ENCODE peak calls at places on chromosomes 12 and 14, in six cellular contexts. One of them, this sample, is unnamed.

GRCh38 chr14:77085538-77085937 is 12.5 kb upstream of the CIPC start:
- DNase-seq in H1: no peak
- DNase-seq in stimulated activated CD4-positive, alpha-beta T cell treated with anti-CD3 and anti-CD28 coated beads, Interleukin-2, amount 100 ng/mL, for 48 hours: no peak
- DNase-seq in midbrain: no peak
- DNase-seq in ovary: no peak
- DNase-seq in stimulated activated CD8-positive, alpha-beta memory T cell treated with anti-CD3 and anti-CD28 coated beads, Interleukin-7, amount 100 ng/mL, for 24 hours: no peak
- DNase-seq in this sample: no peak

GRCh38 chr14:101506211-101506920 is 54.9 kb upstream of the DIO3 start:
- DNase-seq in H1: no peak
- DNase-seq in stimulated activated CD4-positive, alpha-beta T cell treated with anti-CD3 and anti-CD28 coated beads, Interleukin-2, amount 100 ng/mL, for 48 hours: no peak
- DNase-seq in midbrain: no peak
- DNase-seq in ovary: peak; percentile 25
- DNase-seq in stimulated activated CD8-positive, alpha-beta memory T cell treated with anti-CD3 and anti-CD28 coated beads, Interleukin-7, amount 100 ng/mL, for 24 hours: no peak
- DNase-seq in this sample: no peak

GRCh38 chr12:96047151-96047620 is 11.8 kb upstream of the LTA4H start:
- DNase-seq in H1: no peak
- DNase-seq in stimulated activated CD4-positive, alpha-beta T cell treated with anti-CD3 and anti-CD28 coated beads, Interleukin-2, amount 100 ng/mL, for 48 hours: no peak
- DNase-seq in midbrain: no peak
- DNase-seq in ovary: no peak
- DNase-seq in stimulated activated CD8-positive, alpha-beta memory T cell treated with anti-CD3 and anti-CD28 coated beads, Interleukin-7, amount 100 ng/mL, for 24 hours: no peak
- DNase-seq in this sample: no peak

GRCh38 chr12:132006056-132006680 is 56.4 kb downstream of the EP400 start:
- DNase-seq in H1: no peak
- DNase-seq in stimulated activated CD4-positive, alpha-beta T cell treated with anti-CD3 and anti-CD28 coated beads, Interleukin-2, amount 100 ng/mL, for 48 hours: no peak
- DNase-seq in midbrain: no peak
- DNase-seq in ovary: peak; percentile 21
- DNase-seq in stimulated activated CD8-positive, alpha-beta memory T cell treated with anti-CD3 and anti-CD28 coated beads, Interleukin-7, amount 100 ng/mL, for 24 hours: no peak
- DNase-seq in this sample: no peak

GRCh38 chr14:99441157-99441870 is 39.3 kb downstream of the SETD3 start:
- DNase-seq in H1: peak; percentile 38
- DNase-seq in stimulated activated CD4-positive, alpha-beta T cell treated with anti-CD3 and anti-CD28 coated beads, Interleukin-2, amount 100 ng/mL, for 48 hours: no peak
- DNase-seq in midbrain: no peak
- DNase-seq in ovary: no peak
- DNase-seq in stimulated activated CD8-positive, alpha-beta memory T cell treated with anti-CD3 and anti-CD28 coated beads, Interleukin-7, amount 100 ng/mL, for 24 hours: no peak
- DNase-seq in this sample: no peak

GRCh38 chr12:43969882-43970281 is 134.0 kb downstream of the TMEM117 start:
- DNase-seq in H1: no peak
- DNase-seq in stimulated activated CD4-positive, alpha-beta T cell treated with anti-CD3 and anti-CD28 coated beads, Interleukin-2, amount 100 ng/mL, for 48 hours: no peak
- DNase-seq in midbrain: no peak
- DNase-seq in ovary: no peak
- DNase-seq in stimulated activated CD8-positive, alpha-beta memory T cell treated with anti-CD3 and anti-CD28 coated beads, Interleukin-7, amount 100 ng/mL, for 24 hours: no peak
- DNase-seq in this sample: no peak

GRCh38 chr14:39229222-39229543 is 4.5 kb upstream of the MIA2 start:
- DNase-seq in H1: no peak
- DNase-seq in stimulated activated CD4-positive, alpha-beta T cell treated with anti-CD3 and anti-CD28 coated beads, Interleukin-2, amount 100 ng/mL, for 48 hours: peak; percentile 40
- DNase-seq in midbrain: no peak
- DNase-seq in ovary: no peak
- DNase-seq in stimulated activated CD8-positive, alpha-beta memory T cell treated with anti-CD3 and anti-CD28 coated beads, Interleukin-7, amount 100 ng/mL, for 24 hours: peak; percentile 14
- DNase-seq in this sample: no peak

GRCh38 chr14:83994020-83994419 is 1535.9 kb upstream of the FLRT2 start:
- DNase-seq in H1: no peak
- DNase-seq in stimulated activated CD4-positive, alpha-beta T cell treated with anti-CD3 and anti-CD28 coated beads, Interleukin-2, amount 100 ng/mL, for 48 hours: no peak
- DNase-seq in midbrain: no peak
- DNase-seq in ovary: no peak
- DNase-seq in stimulated activated CD8-positive, alpha-beta memory T cell treated with anti-CD3 and anti-CD28 coated beads, Interleukin-7, amount 100 ng/mL, for 24 hours: no peak
- DNase-seq in this sample: no peak

GRCh38 chr14:68932686-68933085 is 46.4 kb downstream of the ACTN1 start:
- DNase-seq in H1: no peak
- DNase-seq in stimulated activated CD4-positive, alpha-beta T cell treated with anti-CD3 and anti-CD28 coated beads, Interleukin-2, amount 100 ng/mL, for 48 hours: no peak
- DNase-seq in midbrain: no peak
- DNase-seq in ovary: no peak
- DNase-seq in stimulated activated CD8-positive, alpha-beta memory T cell treated with anti-CD3 and anti-CD28 coated beads, Interleukin-7, amount 100 ng/mL, for 24 hours: no peak
- DNase-seq in this sample: no peak

GRCh38 chr12:40215977-40216376 is 8.8 kb upstream of the LRRK2 start:
- DNase-seq in H1: no peak
- DNase-seq in stimulated activated CD4-positive, alpha-beta T cell treated with anti-CD3 and anti-CD28 coated beads, Interleukin-2, amount 100 ng/mL, for 48 hours: no peak
- DNase-seq in midbrain: no peak
- DNase-seq in ovary: no peak
- DNase-seq in stimulated activated CD8-positive, alpha-beta memory T cell treated with anti-CD3 and anti-CD28 coated beads, Interleukin-7, amount 100 ng/mL, for 24 hours: no peak
- DNase-seq in this sample: no peak

GRCh38 chr12:12033589-12034223 is 37.0 kb upstream of the BCL2L14 start:
- DNase-seq in H1: peak; percentile 30
- DNase-seq in stimulated activated CD4-positive, alpha-beta T cell treated with anti-CD3 and anti-CD28 coated beads, Interleukin-2, amount 100 ng/mL, for 48 hours: no peak
- DNase-seq in midbrain: no peak
- DNase-seq in ovary: no peak
- DNase-seq in stimulated activated CD8-positive, alpha-beta memory T cell treated with anti-CD3 and anti-CD28 coated beads, Interleukin-7, amount 100 ng/mL, for 24 hours: no peak
- DNase-seq in this sample: no peak

GRCh38 chr12:81992461-81992860 is 233.3 kb upstream of the PPFIA2 start:
- DNase-seq in H1: no peak
- DNase-seq in stimulated activated CD4-positive, alpha-beta T cell treated with anti-CD3 and anti-CD28 coated beads, Interleukin-2, amount 100 ng/mL, for 48 hours: no peak
- DNase-seq in midbrain: peak; percentile 9
- DNase-seq in ovary: no peak
- DNase-seq in stimulated activated CD8-positive, alpha-beta memory T cell treated with anti-CD3 and anti-CD28 coated beads, Interleukin-7, amount 100 ng/mL, for 24 hours: no peak
- DNase-seq in this sample: peak; percentile 37

GRCh38 chr14:98278805-98279204 is 993.2 kb downstream of the BCL11B start:
- DNase-seq in H1: no peak
- DNase-seq in stimulated activated CD4-positive, alpha-beta T cell treated with anti-CD3 and anti-CD28 coated beads, Interleukin-2, amount 100 ng/mL, for 48 hours: no peak
- DNase-seq in midbrain: no peak
- DNase-seq in ovary: no peak
- DNase-seq in stimulated activated CD8-positive, alpha-beta memory T cell treated with anti-CD3 and anti-CD28 coated beads, Interleukin-7, amount 100 ng/mL, for 24 hours: no peak
- DNase-seq in this sample: no peak

GRCh38 chr12:89756638-89757321 is 48.1 kb upstream of the ATP2B1 start:
- DNase-seq in H1: no peak
- DNase-seq in stimulated activated CD4-positive, alpha-beta T cell treated with anti-CD3 and anti-CD28 coated beads, Interleukin-2, amount 100 ng/mL, for 48 hours: no peak
- DNase-seq in midbrain: peak; percentile 10
- DNase-seq in ovary: no peak
- DNase-seq in stimulated activated CD8-positive, alpha-beta memory T cell treated with anti-CD3 and anti-CD28 coated beads, Interleukin-7, amount 100 ng/mL, for 24 hours: no peak
- DNase-seq in this sample: no peak

GRCh38 chr12:108097160-108097911 is 31.8 kb upstream of the WSCD2 start:
- DNase-seq in H1: no peak
- DNase-seq in stimulated activated CD4-positive, alpha-beta T cell treated with anti-CD3 and anti-CD28 coated beads, Interleukin-2, amount 100 ng/mL, for 48 hours: no peak
- DNase-seq in midbrain: no peak
- DNase-seq in ovary: no peak
- DNase-seq in stimulated activated CD8-positive, alpha-beta memory T cell treated with anti-CD3 and anti-CD28 coated beads, Interleukin-7, amount 100 ng/mL, for 24 hours: no peak
- DNase-seq in this sample: no peak

GRCh38 chr14:21902561-21903199 is 229.1 kb upstream of the OR4E1 start:
- DNase-seq in H1: peak; percentile 56
- DNase-seq in stimulated activated CD4-positive, alpha-beta T cell treated with anti-CD3 and anti-CD28 coated beads, Interleukin-2, amount 100 ng/mL, for 48 hours: no peak
- DNase-seq in midbrain: peak; percentile 48
- DNase-seq in ovary: no peak
- DNase-seq in stimulated activated CD8-positive, alpha-beta memory T cell treated with anti-CD3 and anti-CD28 coated beads, Interleukin-7, amount 100 ng/mL, for 24 hours: no peak
- DNase-seq in this sample: no peak

GRCh38 chr12:508145-508544 is 48.4 kb downstream of the B4GALNT3 start:
- DNase-seq in H1: no peak
- DNase-seq in stimulated activated CD4-positive, alpha-beta T cell treated with anti-CD3 and anti-CD28 coated beads, Interleukin-2, amount 100 ng/mL, for 48 hours: no peak
- DNase-seq in midbrain: no peak
- DNase-seq in ovary: no peak
- DNase-seq in stimulated activated CD8-positive, alpha-beta memory T cell treated with anti-CD3 and anti-CD28 coated beads, Interleukin-7, amount 100 ng/mL, for 24 hours: no peak
- DNase-seq in this sample: no peak

GRCh38 chr12:45050751-45051489 is at the start of gene DBX2:
- DNase-seq in H1: peak; percentile 54
- DNase-seq in stimulated activated CD4-positive, alpha-beta T cell treated with anti-CD3 and anti-CD28 coated beads, Interleukin-2, amount 100 ng/mL, for 48 hours: no peak
- DNase-seq in midbrain: peak; percentile 38
- DNase-seq in ovary: no peak
- DNase-seq in stimulated activated CD8-positive, alpha-beta memory T cell treated with anti-CD3 and anti-CD28 coated beads, Interleukin-7, amount 100 ng/mL, for 24 hours: no peak
- DNase-seq in this sample: no peak

GRCh38 chr12:130382818-130383217 is 45.1 kb downstream of the PIWIL1 start:
- DNase-seq in H1: no peak
- DNase-seq in stimulated activated CD4-positive, alpha-beta T cell treated with anti-CD3 and anti-CD28 coated beads, Interleukin-2, amount 100 ng/mL, for 48 hours: no peak
- DNase-seq in midbrain: no peak
- DNase-seq in ovary: no peak
- DNase-seq in stimulated activated CD8-positive, alpha-beta memory T cell treated with anti-CD3 and anti-CD28 coated beads, Interleukin-7, amount 100 ng/mL, for 24 hours: no peak
- DNase-seq in this sample: no peak

GRCh38 chr12:108235231-108235959 is 103.7 kb downstream of the CMKLR1 start:
- DNase-seq in H1: no peak
- DNase-seq in stimulated activated CD4-positive, alpha-beta T cell treated with anti-CD3 and anti-CD28 coated beads, Interleukin-2, amount 100 ng/mL, for 48 hours: no peak
- DNase-seq in midbrain: no peak
- DNase-seq in ovary: no peak
- DNase-seq in stimulated activated CD8-positive, alpha-beta memory T cell treated with anti-CD3 and anti-CD28 coated beads, Interleukin-7, amount 100 ng/mL, for 24 hours: no peak
- DNase-seq in this sample: no peak

GRCh38 chr12:112473056-112473455 is 54.3 kb downstream of the PTPN11 start:
- DNase-seq in H1: no peak
- DNase-seq in stimulated activated CD4-positive, alpha-beta T cell treated with anti-CD3 and anti-CD28 coated beads, Interleukin-2, amount 100 ng/mL, for 48 hours: no peak
- DNase-seq in midbrain: no peak
- DNase-seq in ovary: no peak
- DNase-seq in stimulated activated CD8-positive, alpha-beta memory T cell treated with anti-CD3 and anti-CD28 coated beads, Interleukin-7, amount 100 ng/mL, for 24 hours: no peak
- DNase-seq in this sample: peak; percentile 4

GRCh38 chr14:55450124-55450523 is 9.7 kb upstream of the TBPL2 start:
- DNase-seq in H1: peak; percentile 7
- DNase-seq in stimulated activated CD4-positive, alpha-beta T cell treated with anti-CD3 and anti-CD28 coated beads, Interleukin-2, amount 100 ng/mL, for 48 hours: no peak
- DNase-seq in midbrain: no peak
- DNase-seq in ovary: no peak
- DNase-seq in stimulated activated CD8-positive, alpha-beta memory T cell treated with anti-CD3 and anti-CD28 coated beads, Interleukin-7, amount 100 ng/mL, for 24 hours: no peak
- DNase-seq in this sample: no peak

GRCh38 chr12:57236925-57237652 is 7.6 kb downstream of the SHMT2 start:
- DNase-seq in H1: no peak
- DNase-seq in stimulated activated CD4-positive, alpha-beta T cell treated with anti-CD3 and anti-CD28 coated beads, Interleukin-2, amount 100 ng/mL, for 48 hours: no peak
- DNase-seq in midbrain: no peak
- DNase-seq in ovary: peak; percentile 35
- DNase-seq in stimulated activated CD8-positive, alpha-beta memory T cell treated with anti-CD3 and anti-CD28 coated beads, Interleukin-7, amount 100 ng/mL, for 24 hours: no peak
- DNase-seq in this sample: no peak

GRCh38 chr14:69259531-69260245 is at the start of gene GALNT16:
- DNase-seq in H1: peak; percentile 84
- DNase-seq in stimulated activated CD4-positive, alpha-beta T cell treated with anti-CD3 and anti-CD28 coated beads, Interleukin-2, amount 100 ng/mL, for 48 hours: no peak
- DNase-seq in midbrain: peak; percentile 17
- DNase-seq in ovary: peak; percentile 53
- DNase-seq in stimulated activated CD8-positive, alpha-beta memory T cell treated with anti-CD3 and anti-CD28 coated beads, Interleukin-7, amount 100 ng/mL, for 24 hours: no peak
- DNase-seq in this sample: no peak

GRCh38 chr12:114671664-114672476 is 12.1 kb downstream of the TBX3 start:
- DNase-seq in H1: peak; percentile 78
- DNase-seq in stimulated activated CD4-positive, alpha-beta T cell treated with anti-CD3 and anti-CD28 coated beads, Interleukin-2, amount 100 ng/mL, for 48 hours: no peak
- DNase-seq in midbrain: no peak
- DNase-seq in ovary: peak; percentile 56
- DNase-seq in stimulated activated CD8-positive, alpha-beta memory T cell treated with anti-CD3 and anti-CD28 coated beads, Interleukin-7, amount 100 ng/mL, for 24 hours: no peak
- DNase-seq in this sample: no peak

GRCh38 chr12:3332190-3332589 is 158.8 kb upstream of the PRMT8 start:
- DNase-seq in H1: no peak
- DNase-seq in stimulated activated CD4-positive, alpha-beta T cell treated with anti-CD3 and anti-CD28 coated beads, Interleukin-2, amount 100 ng/mL, for 48 hours: no peak
- DNase-seq in midbrain: no peak
- DNase-seq in ovary: no peak
- DNase-seq in stimulated activated CD8-positive, alpha-beta memory T cell treated with anti-CD3 and anti-CD28 coated beads, Interleukin-7, amount 100 ng/mL, for 24 hours: no peak
- DNase-seq in this sample: no peak

GRCh38 chr12:101855364-101855884 is 22.0 kb upstream of the DRAM1 start:
- DNase-seq in H1: no peak
- DNase-seq in stimulated activated CD4-positive, alpha-beta T cell treated with anti-CD3 and anti-CD28 coated beads, Interleukin-2, amount 100 ng/mL, for 48 hours: no peak
- DNase-seq in midbrain: no peak
- DNase-seq in ovary: no peak
- DNase-seq in stimulated activated CD8-positive, alpha-beta memory T cell treated with anti-CD3 and anti-CD28 coated beads, Interleukin-7, amount 100 ng/mL, for 24 hours: no peak
- DNase-seq in this sample: no peak

GRCh38 chr12:132411457-132411856 is 78.5 kb upstream of the FBRSL1 start:
- DNase-seq in H1: no peak
- DNase-seq in stimulated activated CD4-positive, alpha-beta T cell treated with anti-CD3 and anti-CD28 coated beads, Interleukin-2, amount 100 ng/mL, for 48 hours: no peak
- DNase-seq in midbrain: no peak
- DNase-seq in ovary: no peak
- DNase-seq in stimulated activated CD8-positive, alpha-beta memory T cell treated with anti-CD3 and anti-CD28 coated beads, Interleukin-7, amount 100 ng/mL, for 24 hours: no peak
- DNase-seq in this sample: no peak

GRCh38 chr12:40015360-40015759 is 90.5 kb downstream of the SLC2A13 start:
- DNase-seq in H1: no peak
- DNase-seq in stimulated activated CD4-positive, alpha-beta T cell treated with anti-CD3 and anti-CD28 coated beads, Interleukin-2, amount 100 ng/mL, for 48 hours: no peak
- DNase-seq in midbrain: no peak
- DNase-seq in ovary: no peak
- DNase-seq in stimulated activated CD8-positive, alpha-beta memory T cell treated with anti-CD3 and anti-CD28 coated beads, Interleukin-7, amount 100 ng/mL, for 24 hours: no peak
- DNase-seq in this sample: no peak

GRCh38 chr12:52236386-52237050 is 3.5 kb downstream of the KRT7 start:
- DNase-seq in H1: no peak
- DNase-seq in stimulated activated CD4-positive, alpha-beta T cell treated with anti-CD3 and anti-CD28 coated beads, Interleukin-2, amount 100 ng/mL, for 48 hours: no peak
- DNase-seq in midbrain: no peak
- DNase-seq in ovary: no peak
- DNase-seq in stimulated activated CD8-positive, alpha-beta memory T cell treated with anti-CD3 and anti-CD28 coated beads, Interleukin-7, amount 100 ng/mL, for 24 hours: no peak
- DNase-seq in this sample: no peak

GRCh38 chr14:104086210-104086660 is 735 bp downstream of the ASPG start:
- DNase-seq in H1: peak; percentile 47
- DNase-seq in stimulated activated CD4-positive, alpha-beta T cell treated with anti-CD3 and anti-CD28 coated beads, Interleukin-2, amount 100 ng/mL, for 48 hours: no peak
- DNase-seq in midbrain: no peak
- DNase-seq in ovary: peak; percentile 60
- DNase-seq in stimulated activated CD8-positive, alpha-beta memory T cell treated with anti-CD3 and anti-CD28 coated beads, Interleukin-7, amount 100 ng/mL, for 24 hours: no peak
- DNase-seq in this sample: no peak

GRCh38 chr12:52232916-52233461 is at the start of gene KRT7:
- DNase-seq in H1: peak; percentile 69
- DNase-seq in stimulated activated CD4-positive, alpha-beta T cell treated with anti-CD3 and anti-CD28 coated beads, Interleukin-2, amount 100 ng/mL, for 48 hours: no peak
- DNase-seq in midbrain: no peak
- DNase-seq in ovary: no peak
- DNase-seq in stimulated activated CD8-positive, alpha-beta memory T cell treated with anti-CD3 and anti-CD28 coated beads, Interleukin-7, amount 100 ng/mL, for 24 hours: no peak
- DNase-seq in this sample: no peak

GRCh38 chr12:107749094-107749493 is 11.8 kb downstream of the PRDM4 start:
- DNase-seq in H1: no peak
- DNase-seq in stimulated activated CD4-positive, alpha-beta T cell treated with anti-CD3 and anti-CD28 coated beads, Interleukin-2, amount 100 ng/mL, for 48 hours: no peak
- DNase-seq in midbrain: no peak
- DNase-seq in ovary: no peak
- DNase-seq in stimulated activated CD8-positive, alpha-beta memory T cell treated with anti-CD3 and anti-CD28 coated beads, Interleukin-7, amount 100 ng/mL, for 24 hours: no peak
- DNase-seq in this sample: no peak

GRCh38 chr14:96979611-96980074 is 182.5 kb downstream of the VRK1 start:
- DNase-seq in H1: no peak
- DNase-seq in stimulated activated CD4-positive, alpha-beta T cell treated with anti-CD3 and anti-CD28 coated beads, Interleukin-2, amount 100 ng/mL, for 48 hours: no peak
- DNase-seq in midbrain: no peak
- DNase-seq in ovary: no peak
- DNase-seq in stimulated activated CD8-positive, alpha-beta memory T cell treated with anti-CD3 and anti-CD28 coated beads, Interleukin-7, amount 100 ng/mL, for 24 hours: no peak
- DNase-seq in this sample: no peak